ENCODE peak calls at places on chromosomes 4 and X, in five cellular contexts. U is HCT116, M is GM12878, D is SK-N-SH, R is K562. K is an unnamed sample.

GRCh38 chr4:158333820-158334219 is 123.5 kb downstream of the TMEM144 start:
- DNase-seq in U (no peak), M (no peak), D (no peak), R (no peak), K (no peak)

GRCh38 chrX:96563663-96564062 is 121.0 kb upstream of the DIAPH2 start:
- DNase-seq in U (no peak), M (no peak), D (no peak), R (no peak), K (no peak)

GRCh38 chr4:127479031-127479622 is 153.6 kb upstream of the INTU start:
- DNase-seq in U (peak; percentile 39), M (no peak), D (peak; percentile 9), R (peak; percentile 12), K (peak; percentile 5)

GRCh38 chr4:140935259-140935658 is 179.1 kb upstream of the TBC1D9 start:
- DNase-seq in U (no peak), M (no peak), D (peak; percentile 70), R (no peak), K (no peak)

GRCh38 chr4:25654971-25655963 is at the start of gene SLC34A2:
- DNase-seq in U (no peak), M (no peak), D (peak; percentile 33), R (no peak), K (peak; percentile 7)

GRCh38 chr4:56976283-56976877 is 1.0 kb downstream of the NOA1 start:
- DNase-seq in U (no peak), M (no peak), D (no peak), R (peak; percentile 14), K (peak; percentile 12)

GRCh38 chrX:443676-444210 is 57.0 kb upstream of the PPP2R3B start:
- DNase-seq in U (no peak), M (no peak), D (no peak), R (no peak), K (no peak)

GRCh38 chr4:111778543-111778942 is 366.7 kb upstream of the FAM241A start:
- DNase-seq in U (peak; percentile 15), M (no peak), D (no peak), R (no peak), K (no peak)

GRCh38 chrX:131262738-131263679 is 26.1 kb downstream of the IGSF1 start:
- DNase-seq in U (peak; percentile 16), M (no peak), D (no peak), R (peak; percentile 62), K (peak; percentile 35)

GRCh38 chrX:38893441-38893840 is 92.2 kb downstream of the MID1IP1 start:
- DNase-seq in U (no peak), M (no peak), D (no peak), R (no peak), K (no peak)

GRCh38 chr4:83699358-83699757 is 163.4 kb downstream of the GPAT3 start:
- DNase-seq in U (no peak), M (no peak), D (no peak), R (no peak), K (no peak)

GRCh38 chrX:87516716-87517115 is 886 bp upstream of the KLHL4 start:
- DNase-seq in U (no peak), M (no peak), D (no peak), R (no peak), K (no peak)

GRCh38 chr4:6939761-6940743 is 30.4 kb downstream of the TBC1D14 start:
- DNase-seq in U (no peak), M (no peak), D (no peak), R (peak; percentile 56), K (no peak)

GRCh38 chr4:107747748-107748486 is 27.9 kb upstream of the PAPSS1 start:
- DNase-seq in U (no peak), M (no peak), D (no peak), R (no peak), K (no peak)

GRCh38 chr4:8647626-8648025 is 55.1 kb downstream of the CPZ start:
- DNase-seq in U (no peak), M (no peak), D (no peak), R (no peak), K (no peak)

GRCh38 chr4:32631824-32632223 is 1911.7 kb downstream of the PCDH7 start:
- DNase-seq in U (no peak), M (no peak), D (no peak), R (no peak), K (no peak)

GRCh38 chr4:185425600-185426352 is at the start of gene UFSP2:
- DNase-seq in U (peak; percentile 87), M (peak; percentile 84), D (peak; percentile 94), R (peak; percentile 93), K (peak; percentile 81)

GRCh38 chr4:4456816-4457578 is 70.1 kb downstream of the NSG1 start:
- DNase-seq in U (no peak), M (no peak), D (no peak), R (no peak), K (no peak)

GRCh38 chr4:1465173-1466033 is 59.2 kb upstream of the NKX1-1 start:
- DNase-seq in U (no peak), M (no peak), D (peak; percentile 19), R (no peak), K (no peak)

GRCh38 chr4:28518781-28519180 is 1658.1 kb downstream of the STIM2 start:
- DNase-seq in U (no peak), M (no peak), D (no peak), R (no peak), K (no peak)
- TF ChIP-seq ZBTB33 in U (no peak), M (no peak), D (no peak), R (no peak), K (no peak)

GRCh38 chrX:69130448-69130847 is 34.8 kb downstream of the PJA1 start:
- DNase-seq in U (no peak), M (no peak), D (no peak), R (no peak), K (no peak)

GRCh38 chrX:69136546-69137331 is 28.5 kb downstream of the PJA1 start:
- DNase-seq in U (no peak), M (no peak), D (no peak), R (peak; percentile 15), K (no peak)

GRCh38 chrX:69137371-69137881 is 27.8 kb downstream of the PJA1 start:
- DNase-seq in U (no peak), M (no peak), D (no peak), R (no peak), K (no peak)

GRCh38 chrX:69137911-69138310 is 27.3 kb downstream of the PJA1 start:
- DNase-seq in U (no peak), M (no peak), D (no peak), R (no peak), K (no peak)

DNA sequence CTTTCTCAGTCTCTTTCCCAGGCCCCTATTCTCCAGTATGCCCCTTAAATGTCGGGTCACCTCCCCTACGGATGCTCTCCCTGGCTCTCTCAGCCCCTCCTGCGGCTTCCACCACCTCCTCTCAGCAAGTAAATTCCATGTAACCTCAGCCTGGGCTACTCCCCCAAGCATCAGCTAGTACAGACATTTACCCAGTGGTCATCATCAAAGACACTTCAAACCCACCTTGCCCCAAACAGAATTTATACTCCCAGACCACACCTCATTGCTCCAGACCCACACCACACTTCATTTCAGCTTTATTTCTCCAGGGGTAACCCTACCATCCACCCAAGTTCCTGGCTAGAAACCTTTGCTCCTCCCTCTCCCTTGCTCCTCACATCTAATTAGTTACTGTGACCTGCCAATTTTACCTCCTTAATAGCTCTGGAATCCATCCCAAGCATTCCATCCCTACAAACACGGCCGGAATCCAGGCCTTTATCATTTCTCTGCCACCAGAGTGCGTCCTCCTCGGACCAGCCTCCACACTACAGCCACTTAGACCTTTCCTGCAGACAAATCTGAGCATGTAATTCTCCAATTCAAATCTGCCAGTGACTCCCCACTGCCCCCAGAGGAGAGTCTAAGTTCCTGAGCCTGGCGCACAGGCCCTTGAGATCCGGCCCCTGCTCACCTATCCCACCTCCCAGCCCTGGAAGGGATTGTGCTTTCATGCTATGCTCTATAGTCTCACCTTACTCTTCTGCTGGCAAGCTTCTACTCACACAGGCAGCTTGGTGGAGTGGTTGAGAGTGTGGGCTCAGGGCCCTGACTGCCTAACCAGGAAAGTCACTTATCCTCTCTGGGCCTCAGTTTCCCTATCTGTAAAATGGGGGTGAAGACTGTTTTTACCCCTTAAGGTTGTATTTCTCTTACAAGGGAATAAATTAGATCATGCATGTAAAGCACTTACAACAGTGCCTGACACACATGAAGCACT is 31.4 kb downstream of the PJA1 start:
- DNase-seq in U (peak; percentile 72), M (no peak), D (peak; percentile 68), R (peak; percentile 54), K (peak; percentile 59)
- TF ChIP-seq ZBTB33 in U (no peak), M (no peak), D (no peak), R (no peak), K (no peak)

GRCh38 chrX:145464650-145465049 is 217.3 kb downstream of the SPANXN1 start:
- DNase-seq in U (no peak), M (no peak), D (no peak), R (no peak), K (no peak)
- TF ChIP-seq ZBTB33 in U (no peak), M (no peak), D (no peak), R (no peak), K (no peak)

GRCh38 chr4:69727412-69727811 is 33.0 kb downstream of the SULT1B1 start:
- DNase-seq in U (no peak), M (no peak), D (no peak), R (no peak), K (no peak)
- TF ChIP-seq ZBTB33 in U (no peak), M (no peak), D (no peak), R (no peak), K (no peak)